ENCODE peak calls at places on chromosomes 13 and 19, in ten cellular contexts. One of them, this sample, is unnamed.

GRCh38 chr13:99681695-99682094 is 180.4 kb downstream of the TM9SF2 start:
- DNase-seq in thoracic aorta: no peak
- DNase-seq in heart right ventricle: no peak
- DNase-seq in lower lobe of right lung: no peak
- DNase-seq in D721Med: no peak
- DNase-seq in psoas muscle: no peak
- DNase-seq in AG10803: no peak
- DNase-seq in suprapubic skin: no peak
- DNase-seq in astrocyte of the spinal cord: no peak
- DNase-seq in epithelial cell of esophagus: no peak
- DNase-seq in this sample: no peak

GRCh38 chr19:50562329-50562728 is 5.9 kb downstream of the LRRC4B start:
- DNase-seq in lower lobe of right lung: no peak
- DNase-seq in AG10803: no peak
- DNase-seq in psoas muscle: no peak
- DNase-seq in heart right ventricle: no peak
- DNase-seq in astrocyte of the spinal cord: no peak
- DNase-seq in D721Med: no peak
- DNase-seq in suprapubic skin: no peak
- DNase-seq in epithelial cell of esophagus: no peak
- DNase-seq in thoracic aorta: no peak
- DNase-seq in this sample: no peak

GRCh38 chr13:38334845-38335244 is 14.8 kb upstream of the UFM1 start:
- DNase-seq in AG10803: no peak
- DNase-seq in suprapubic skin: no peak
- DNase-seq in epithelial cell of esophagus: no peak
- DNase-seq in thoracic aorta: no peak
- DNase-seq in psoas muscle: no peak
- DNase-seq in lower lobe of right lung: no peak
- DNase-seq in heart right ventricle: no peak
- DNase-seq in astrocyte of the spinal cord: no peak
- DNase-seq in D721Med: no peak
- DNase-seq in this sample: no peak

GRCh38 chr13:98216711-98217110 is 39.6 kb upstream of the RNF113B start:
- DNase-seq in suprapubic skin: no peak
- DNase-seq in lower lobe of right lung: no peak
- DNase-seq in D721Med: no peak
- DNase-seq in heart right ventricle: no peak
- DNase-seq in psoas muscle: no peak
- DNase-seq in AG10803: no peak
- DNase-seq in epithelial cell of esophagus: no peak
- DNase-seq in astrocyte of the spinal cord: no peak
- DNase-seq in thoracic aorta: no peak
- DNase-seq in this sample: no peak

GRCh38 chr19:55342044-55342531 is 2.4 kb downstream of the KMT5C start:
- DNase-seq in lower lobe of right lung: no peak
- DNase-seq in AG10803: no peak
- DNase-seq in suprapubic skin: no peak
- DNase-seq in astrocyte of the spinal cord: no peak
- DNase-seq in thoracic aorta: no peak
- DNase-seq in heart right ventricle: no peak
- DNase-seq in psoas muscle: no peak
- DNase-seq in epithelial cell of esophagus: no peak
- DNase-seq in D721Med: no peak
- DNase-seq in this sample: no peak

GRCh38 chr13:39020853-39021462 is 16.9 kb downstream of the PROSER1 start:
- DNase-seq in epithelial cell of esophagus: no peak
- DNase-seq in heart right ventricle: no peak
- DNase-seq in astrocyte of the spinal cord: no peak
- DNase-seq in psoas muscle: no peak
- DNase-seq in AG10803: no peak
- DNase-seq in suprapubic skin: no peak
- DNase-seq in D721Med: no peak
- DNase-seq in thoracic aorta: no peak
- DNase-seq in lower lobe of right lung: no peak
- DNase-seq in this sample: no peak

GRCh38 chr19:40701758-40702157 is 11.3 kb upstream of the NUMBL start:
- DNase-seq in astrocyte of the spinal cord: no peak
- DNase-seq in D721Med: no peak
- DNase-seq in thoracic aorta: no peak
- DNase-seq in epithelial cell of esophagus: no peak
- DNase-seq in psoas muscle: no peak
- DNase-seq in AG10803: no peak
- DNase-seq in heart right ventricle: no peak
- DNase-seq in lower lobe of right lung: no peak
- DNase-seq in suprapubic skin: no peak
- DNase-seq in this sample: no peak

GRCh38 chr13:50616101-50616500 is 227.4 kb downstream of the DLEU7 start:
- DNase-seq in astrocyte of the spinal cord: peak; percentile 55
- DNase-seq in lower lobe of right lung: no peak
- DNase-seq in epithelial cell of esophagus: peak; percentile 34
- DNase-seq in psoas muscle: no peak
- DNase-seq in AG10803: peak; percentile 70
- DNase-seq in thoracic aorta: no peak
- DNase-seq in suprapubic skin: no peak
- DNase-seq in heart right ventricle: no peak
- DNase-seq in D721Med: no peak
- DNase-seq in this sample: no peak

GRCh38 chr13:33262069-33262487 is 23.5 kb downstream of the STARD13 start:
- DNase-seq in astrocyte of the spinal cord: no peak
- DNase-seq in thoracic aorta: no peak
- DNase-seq in heart right ventricle: no peak
- DNase-seq in AG10803: no peak
- DNase-seq in epithelial cell of esophagus: peak; percentile 96
- DNase-seq in psoas muscle: no peak
- DNase-seq in lower lobe of right lung: no peak
- DNase-seq in suprapubic skin: no peak
- DNase-seq in D721Med: no peak
- DNase-seq in this sample: no peak

GRCh38 chr13:38979891-38980627 is 10.6 kb downstream of the STOML3 start:
- DNase-seq in epithelial cell of esophagus: no peak
- DNase-seq in heart right ventricle: peak; percentile 61
- DNase-seq in psoas muscle: peak; percentile 58
- DNase-seq in suprapubic skin: no peak
- DNase-seq in astrocyte of the spinal cord: no peak
- DNase-seq in D721Med: no peak
- DNase-seq in lower lobe of right lung: no peak
- DNase-seq in thoracic aorta: no peak
- DNase-seq in AG10803: peak; percentile 10
- DNase-seq in this sample: no peak

GRCh38 chr19:27793644-27794443 is 1419.1 kb downstream of the UQCRFS1 start:
- DNase-seq in epithelial cell of esophagus: peak; percentile 97
- DNase-seq in thoracic aorta: peak; percentile 84
- DNase-seq in psoas muscle: peak; percentile 96
- DNase-seq in suprapubic skin: peak; percentile 96
- DNase-seq in astrocyte of the spinal cord: peak; percentile 96
- DNase-seq in heart right ventricle: peak; percentile 94
- DNase-seq in lower lobe of right lung: peak; percentile 97
- DNase-seq in D721Med: peak; percentile 72
- DNase-seq in AG10803: peak; percentile 93
- DNase-seq in this sample: peak; percentile 74
- TF ChIP-seq CTCF in epithelial cell of esophagus: no peak
- TF ChIP-seq CTCF in thoracic aorta: no peak
- TF ChIP-seq CTCF in psoas muscle: no peak
- TF ChIP-seq CTCF in suprapubic skin: no peak
- TF ChIP-seq CTCF in astrocyte of the spinal cord: no peak
- TF ChIP-seq CTCF in heart right ventricle: no peak
- TF ChIP-seq CTCF in lower lobe of right lung: no peak
- TF ChIP-seq CTCF in D721Med: no peak
- TF ChIP-seq CTCF in AG10803: no peak
- TF ChIP-seq CTCF in this sample: peak; percentile 6

GRCh38 chr19:34838248-34838647 is 65.2 kb upstream of the ZNF599 start:
- DNase-seq in thoracic aorta: no peak
- DNase-seq in D721Med: peak; percentile 44
- DNase-seq in epithelial cell of esophagus: peak; percentile 29
- DNase-seq in lower lobe of right lung: no peak
- DNase-seq in suprapubic skin: no peak
- DNase-seq in heart right ventricle: no peak
- DNase-seq in psoas muscle: no peak
- DNase-seq in astrocyte of the spinal cord: no peak
- DNase-seq in AG10803: no peak
- DNase-seq in this sample: no peak
- TF ChIP-seq CTCF in thoracic aorta: no peak
- TF ChIP-seq CTCF in D721Med: peak; percentile 54
- TF ChIP-seq CTCF in epithelial cell of esophagus: peak; percentile 45
- TF ChIP-seq CTCF in lower lobe of right lung: no peak
- TF ChIP-seq CTCF in suprapubic skin: no peak
- TF ChIP-seq CTCF in heart right ventricle: no peak
- TF ChIP-seq CTCF in psoas muscle: no peak
- TF ChIP-seq CTCF in astrocyte of the spinal cord: peak; percentile 9
- TF ChIP-seq CTCF in AG10803: peak; percentile 12
- TF ChIP-seq CTCF in this sample: no peak

DNA sequence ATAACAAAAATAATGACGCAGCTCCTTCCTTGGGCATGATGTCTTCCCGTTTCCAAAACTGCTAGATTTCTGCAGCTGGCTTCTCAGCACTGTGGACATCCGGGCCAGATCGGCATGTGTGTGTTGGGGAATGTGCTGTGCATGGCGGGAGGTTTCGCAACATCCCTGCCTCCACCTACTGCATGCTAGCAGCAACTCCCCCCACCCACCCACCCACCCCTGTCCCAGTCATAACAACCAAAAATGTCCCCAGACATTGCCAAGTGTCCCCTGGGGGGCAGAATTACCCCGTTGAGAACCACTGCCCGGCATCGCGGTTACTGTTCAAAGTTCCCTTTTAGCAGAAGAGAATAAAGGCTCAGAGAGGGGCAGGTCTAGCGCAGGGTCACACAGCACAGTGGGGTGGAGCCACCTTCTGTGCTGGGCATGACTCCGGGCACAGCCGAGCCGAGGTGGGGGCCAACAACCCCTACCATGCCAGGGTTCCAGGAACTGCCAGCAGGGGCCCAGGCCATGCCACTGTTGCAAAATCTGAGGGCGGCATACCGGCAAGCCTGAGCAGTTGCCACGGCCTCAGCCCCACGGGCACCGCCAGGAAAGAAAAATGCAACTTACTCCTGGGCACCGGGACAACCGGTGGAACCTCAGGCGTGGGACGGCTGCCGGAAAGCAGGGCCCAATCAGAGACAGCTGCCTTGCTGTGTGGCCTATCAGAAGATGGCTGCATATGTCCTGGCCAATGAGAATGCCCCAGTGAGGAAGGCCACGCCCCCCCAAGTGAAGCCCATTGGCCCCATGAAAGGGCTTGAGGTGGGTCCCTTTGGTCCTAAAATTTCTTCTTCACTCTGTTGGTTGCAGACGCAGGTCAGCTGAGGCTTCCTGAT is 22.5 kb upstream of the NFIC start:
- DNase-seq in suprapubic skin: peak; percentile 94
- DNase-seq in astrocyte of the spinal cord: peak; percentile 70
- DNase-seq in thoracic aorta: peak; percentile 85
- DNase-seq in epithelial cell of esophagus: peak; percentile 90
- DNase-seq in psoas muscle: peak; percentile 91
- DNase-seq in AG10803: peak; percentile 94
- DNase-seq in lower lobe of right lung: peak; percentile 91
- DNase-seq in D721Med: no peak
- DNase-seq in heart right ventricle: peak; percentile 77
- DNase-seq in this sample: no peak
- TF ChIP-seq CTCF in suprapubic skin: peak; percentile 19
- TF ChIP-seq CTCF in astrocyte of the spinal cord: no peak
- TF ChIP-seq CTCF in thoracic aorta: peak; percentile 26
- TF ChIP-seq CTCF in epithelial cell of esophagus: peak; percentile 14
- TF ChIP-seq CTCF in psoas muscle: no peak
- TF ChIP-seq CTCF in AG10803: no peak
- TF ChIP-seq CTCF in lower lobe of right lung: peak; percentile 31
- TF ChIP-seq CTCF in D721Med: no peak
- TF ChIP-seq CTCF in heart right ventricle: no peak
- TF ChIP-seq CTCF in this sample: no peak

GRCh38 chr19:18202759-18203407 is 959 bp downstream of the RAB3A start:
- DNase-seq in lower lobe of right lung: no peak
- DNase-seq in D721Med: peak; percentile 21
- DNase-seq in heart right ventricle: peak; percentile 24
- DNase-seq in suprapubic skin: peak; percentile 77
- DNase-seq in AG10803: no peak
- DNase-seq in astrocyte of the spinal cord: no peak
- DNase-seq in epithelial cell of esophagus: no peak
- DNase-seq in psoas muscle: peak; percentile 65
- DNase-seq in thoracic aorta: no peak
- DNase-seq in this sample: no peak
- TF ChIP-seq CTCF in lower lobe of right lung: no peak
- TF ChIP-seq CTCF in D721Med: peak; percentile 39
- TF ChIP-seq CTCF in heart right ventricle: no peak
- TF ChIP-seq CTCF in suprapubic skin: no peak
- TF ChIP-seq CTCF in AG10803: peak; percentile 28
- TF ChIP-seq CTCF in astrocyte of the spinal cord: peak; percentile 16
- TF ChIP-seq CTCF in epithelial cell of esophagus: peak; percentile 21
- TF ChIP-seq CTCF in psoas muscle: peak; percentile 16
- TF ChIP-seq CTCF in thoracic aorta: no peak
- TF ChIP-seq CTCF in this sample: peak; percentile 27

GRCh38 chr13:94227255-94227879 is 252.1 kb downstream of the DCT start:
- DNase-seq in thoracic aorta: no peak
- DNase-seq in heart right ventricle: no peak
- DNase-seq in lower lobe of right lung: no peak
- DNase-seq in epithelial cell of esophagus: no peak
- DNase-seq in AG10803: no peak
- DNase-seq in astrocyte of the spinal cord: no peak
- DNase-seq in D721Med: no peak
- DNase-seq in psoas muscle: no peak
- DNase-seq in suprapubic skin: no peak
- DNase-seq in this sample: no peak
- TF ChIP-seq CTCF in thoracic aorta: no peak
- TF ChIP-seq CTCF in heart right ventricle: no peak
- TF ChIP-seq CTCF in lower lobe of right lung: no peak
- TF ChIP-seq CTCF in epithelial cell of esophagus: no peak
- TF ChIP-seq CTCF in AG10803: no peak
- TF ChIP-seq CTCF in astrocyte of the spinal cord: no peak
- TF ChIP-seq CTCF in D721Med: no peak
- TF ChIP-seq CTCF in psoas muscle: no peak
- TF ChIP-seq CTCF in suprapubic skin: no peak
- TF ChIP-seq CTCF in this sample: no peak

DNA sequence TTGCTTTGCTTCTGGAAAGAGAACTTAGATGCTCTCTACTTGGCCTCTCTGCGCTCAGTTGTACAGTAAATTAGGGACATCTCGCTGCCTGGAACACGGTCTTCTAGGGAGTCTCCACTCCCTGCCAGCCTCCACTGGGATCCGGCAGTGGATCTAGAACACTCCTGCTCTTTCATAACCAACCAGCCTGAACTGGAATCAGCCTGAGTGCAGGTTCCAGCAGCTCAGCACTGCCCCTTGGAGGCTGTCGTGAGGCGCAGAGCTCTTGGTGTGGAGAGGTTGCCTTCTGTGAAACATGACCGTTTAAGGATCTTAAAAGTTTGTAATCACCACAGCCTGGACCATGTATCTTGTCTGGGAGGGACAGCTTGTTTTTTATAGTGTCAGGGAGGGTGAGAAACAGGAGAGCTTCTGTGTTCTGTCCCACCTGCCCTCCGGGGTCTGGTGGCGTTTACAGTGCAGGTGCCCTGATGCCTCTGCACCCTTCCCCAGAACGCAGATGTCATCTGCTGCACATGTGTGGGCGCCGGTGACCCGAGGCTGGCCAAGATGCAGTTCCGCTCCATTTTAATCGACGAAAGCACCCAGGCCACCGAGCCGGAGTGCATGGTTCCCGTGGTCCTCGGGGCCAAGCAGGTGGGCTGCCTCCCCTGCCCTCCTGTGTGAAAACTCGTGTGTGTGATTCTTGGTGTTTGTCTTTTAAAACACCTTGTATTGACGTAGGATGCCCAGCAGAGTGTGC is 24.8 kb downstream of the UPF1 start:
- DNase-seq in epithelial cell of esophagus: peak; percentile 44
- DNase-seq in suprapubic skin: no peak
- DNase-seq in AG10803: peak; percentile 47
- DNase-seq in heart right ventricle: no peak
- DNase-seq in D721Med: no peak
- DNase-seq in psoas muscle: no peak
- DNase-seq in astrocyte of the spinal cord: no peak
- DNase-seq in lower lobe of right lung: no peak
- DNase-seq in thoracic aorta: no peak
- DNase-seq in this sample: no peak
- TF ChIP-seq CTCF in epithelial cell of esophagus: peak; percentile 61
- TF ChIP-seq CTCF in suprapubic skin: no peak
- TF ChIP-seq CTCF in AG10803: peak; percentile 56
- TF ChIP-seq CTCF in heart right ventricle: no peak
- TF ChIP-seq CTCF in D721Med: peak; percentile 14
- TF ChIP-seq CTCF in psoas muscle: peak; percentile 9
- TF ChIP-seq CTCF in astrocyte of the spinal cord: peak; percentile 44
- TF ChIP-seq CTCF in lower lobe of right lung: no peak
- TF ChIP-seq CTCF in thoracic aorta: no peak
- TF ChIP-seq CTCF in this sample: peak; percentile 36